ENCODE peak calls at places on chromosomes 13 and 19, in four cellular contexts. T is K562, Q is GM12878, X is HepG2. V is an unnamed sample.

GRCh38 chr13:97944396-97945029 is 9.0 kb upstream of the IPO5 start:
- DNase-seq in T (no peak), Q (no peak), X (no peak), V (no peak)

GRCh38 chr19:17314007-17314589 is 4.7 kb downstream of the DDA1 start:
- DNase-seq in Q (no peak), T (no peak), X (no peak), V (no peak)

GRCh38 chr19:41330946-41331678 is 21.1 kb downstream of the CCDC97 start:
- DNase-seq in T (no peak), Q (no peak), X (no peak), V (no peak)

GRCh38 chr19:409006-409514 is at the start of gene C2CD4C:
- DNase-seq in Q (no peak), T (peak; percentile 68), X (no peak), V (no peak)

GRCh38 chr13:28147489-28147888 is 9.1 kb downstream of the PAN3 start:
- DNase-seq in X (no peak), T (no peak), Q (no peak), V (no peak)

GRCh38 chr13:103883152-103883551 is 816.9 kb upstream of the SLC10A2 start:
- DNase-seq in Q (no peak), T (no peak), X (peak; percentile 81), V (peak; percentile 90)

GRCh38 chr13:106101201-106101600 is 434.3 kb downstream of the EFNB2 start:
- DNase-seq in T (no peak), Q (no peak), X (no peak), V (no peak)

GRCh38 chr19:47097396-47098217 is 16.0 kb downstream of the ZC3H4 start:
- DNase-seq in X (no peak), Q (no peak), T (no peak), V (no peak)

GRCh38 chr13:76168661-76169060 is 532.5 kb downstream of the LMO7 start:
- DNase-seq in T (no peak), X (no peak), Q (no peak), V (no peak)

GRCh38 chr13:83752141-83752540 is 130.1 kb downstream of the SLITRK1 start:
- DNase-seq in T (no peak), X (peak; percentile 16), Q (no peak), V (no peak)

GRCh38 chr19:16589917-16590316 is 17.7 kb upstream of the SLC35E1 start:
- DNase-seq in X (no peak), T (no peak), Q (no peak), V (no peak)

GRCh38 chr19:34171539-34171876 is 796 bp upstream of the LSM14A start:
- DNase-seq in X (no peak), Q (peak; percentile 51), T (peak; percentile 54), V (no peak)

GRCh38 chr19:1725100-1726064 is 27.9 kb upstream of the ONECUT3 start:
- DNase-seq in T (peak; percentile 100), X (peak; percentile 25), Q (no peak), V (no peak)

GRCh38 chr13:97344250-97345175 is 89.5 kb upstream of the RAP2A start:
- DNase-seq in T (peak; percentile 22), X (peak; percentile 62), Q (no peak), V (peak; percentile 49)

GRCh38 chr13:78160793-78161192 is 242.2 kb upstream of the EDNRB start:
- DNase-seq in X (no peak), T (no peak), Q (no peak), V (no peak)

GRCh38 chr19:14411161-14411560 is 8.0 kb downstream of the DDX39A start:
- DNase-seq in T (no peak), X (no peak), Q (no peak), V (no peak)

GRCh38 chr19:56272448-56272847 is at the start of gene EDDM13:
- DNase-seq in T (no peak), X (no peak), Q (no peak), V (no peak)

GRCh38 chr19:802497-802887 is 5.2 kb downstream of the PTBP1 start:
- DNase-seq in X (no peak), Q (no peak), T (no peak), V (no peak)

GRCh38 chr19:19485161-19485997 is 30.0 kb downstream of the TSSK6 start:
- DNase-seq in T (no peak), Q (no peak), X (no peak), V (no peak)

GRCh38 chr19:1825909-1826556 is 14.0 kb upstream of the ATP8B3 start:
- DNase-seq in Q (no peak), T (peak; percentile 91), X (peak; percentile 48), V (no peak)

GRCh38 chr13:48443442-48444208 is 30.7 kb upstream of the LPAR6 start:
- DNase-seq in Q (no peak), T (no peak), X (no peak), V (no peak)

GRCh38 chr13:109494955-109495354 is 291.4 kb downstream of the IRS2 start:
- DNase-seq in Q (no peak), T (no peak), X (no peak), V (no peak)

GRCh38 chr13:31038834-31039552 is 106.5 kb downstream of the TEX26 start:
- DNase-seq in Q (peak; percentile 84), X (no peak), T (no peak), V (no peak)

GRCh38 chr19:719081-719512 is 10.4 kb downstream of the PALM start:
- DNase-seq in T (peak; percentile 38), X (peak; percentile 39), Q (no peak), V (no peak)

GRCh38 chr19:35513231-35513974 is at the start of gene DMKN:
- DNase-seq in T (peak; percentile 64), Q (no peak), X (peak; percentile 22), V (peak; percentile 15)

GRCh38 chr13:109274188-109274821 is 512.1 kb downstream of the IRS2 start:
- DNase-seq in X (no peak), T (no peak), Q (no peak), V (no peak)

GRCh38 chr13:110340812-110341444 is 33.8 kb downstream of the COL4A2 start:
- DNase-seq in X (no peak), T (no peak), Q (no peak), V (no peak)

GRCh38 chr13:101751488-101751887 is 299.0 kb downstream of the ITGBL1 start:
- DNase-seq in T (no peak), X (no peak), Q (no peak), V (no peak)

GRCh38 chr13:25237083-25237482 is 50.2 kb downstream of the MTMR6 start:
- DNase-seq in T (no peak), Q (no peak), X (no peak), V (no peak)

GRCh38 chr13:91017031-91017668 is 330.3 kb upstream of the MIR17HG start:
- DNase-seq in Q (peak; percentile 9), X (no peak), T (peak; percentile 91), V (peak; percentile 34)

GRCh38 chr19:58252102-58252685 is 23.5 kb downstream of the ZNF544 start:
- DNase-seq in Q (no peak), T (no peak), X (no peak), V (no peak)

GRCh38 chr19:1252818-1253513 is 4.6 kb downstream of the MIDN start:
- DNase-seq in Q (no peak), T (peak; percentile 72), X (peak; percentile 82), V (no peak)

GRCh38 chr13:98856983-98857382 is 104.5 kb upstream of the SLC15A1 start:
- DNase-seq in T (no peak), X (no peak), Q (no peak), V (no peak)

GRCh38 chr13:97367427-97367826 is 66.5 kb upstream of the RAP2A start:
- DNase-seq in X (no peak), Q (no peak), T (no peak), V (no peak)

GRCh38 chr19:50432221-50432626 is 468 bp upstream of the MYBPC2 start:
- DNase-seq in Q (no peak), T (no peak), X (no peak), V (no peak)

GRCh38 chr19:31338069-31338767 is 11.0 kb downstream of the TSHZ3 start:
- DNase-seq in X (peak; percentile 18), T (peak; percentile 56), Q (no peak), V (no peak)

GRCh38 chr13:76884571-76885202 is 1.5 kb downstream of the KCTD12 start:
- DNase-seq in X (no peak), T (peak; percentile 7), Q (no peak), V (no peak)

GRCh38 chr13:41931337-41931736 is 29.6 kb downstream of the VWA8 start:
- DNase-seq in X (no peak), T (no peak), Q (no peak), V (no peak)

GRCh38 chr19:33379151-33379829 is 5.8 kb downstream of the CEBPG start:
- DNase-seq in T (no peak), X (no peak), Q (no peak), V (no peak)

GRCh38 chr19:6589711-6590457 is 1.1 kb downstream of the CD70 start:
- DNase-seq in Q (no peak), T (no peak), X (no peak), V (no peak)
- TF ChIP-seq ZBTB33 in Q (no peak), T (no peak), X (no peak), V (no peak)

DNA sequence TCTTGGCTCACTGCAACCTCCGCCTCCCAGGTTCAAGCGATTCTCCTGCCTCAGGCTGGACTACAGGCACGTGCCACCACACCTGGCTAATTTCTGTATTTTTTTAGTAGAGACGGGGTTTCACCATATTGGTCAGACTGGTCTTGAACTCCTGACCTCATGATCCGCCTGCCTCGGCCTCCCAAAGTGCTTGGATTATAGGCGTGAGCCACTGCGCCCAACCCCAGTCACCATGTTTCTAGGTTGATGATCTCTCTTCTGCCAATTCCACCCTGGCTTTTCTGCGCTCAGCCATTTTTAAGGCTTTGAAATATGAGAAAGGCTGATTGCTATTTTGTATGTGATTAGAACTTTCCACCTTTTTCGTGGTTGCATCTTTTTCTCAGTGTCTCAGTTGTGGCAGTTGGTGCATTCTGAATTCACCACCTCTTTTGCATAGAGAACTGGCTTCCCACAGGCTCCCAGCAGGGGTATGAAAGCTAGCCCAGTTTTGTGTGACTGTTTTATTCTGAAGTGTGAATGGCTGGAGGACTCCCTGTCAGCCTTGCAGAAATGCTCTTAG is 15.5 kb downstream of the CEACAM1 start:
- DNase-seq in Q (peak; percentile 71), X (no peak), T (no peak), V (no peak)
- TF ChIP-seq SRF in Q (no peak), X (no peak), T (no peak), V (no peak)

GRCh38 chr13:114097893-114098688 is 34.3 kb downstream of the RASA3 start:
- DNase-seq in Q (no peak), X (no peak), T (no peak), V (no peak)
- TF ChIP-seq ZBTB33 in Q (no peak), X (no peak), T (no peak), V (no peak)

DNA sequence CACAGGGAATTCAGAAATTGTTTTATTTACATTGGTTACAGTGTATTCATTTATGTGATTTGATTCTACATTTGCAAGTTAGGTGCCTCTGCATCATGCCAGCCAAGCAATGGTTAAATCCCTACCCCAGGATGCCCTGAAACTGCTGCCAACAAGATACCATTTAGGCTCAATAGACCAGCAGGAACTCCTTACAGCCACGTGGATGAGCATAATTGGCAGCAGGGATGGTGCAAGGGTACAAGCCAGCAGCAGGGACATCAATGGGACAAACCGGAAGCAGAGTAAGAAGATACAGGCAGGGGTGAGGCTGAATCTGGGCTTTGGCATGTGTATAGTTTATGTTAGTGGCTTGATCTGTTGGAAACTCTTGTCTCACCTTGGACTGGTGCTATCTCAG is 72.3 kb upstream of the NBEA start:
- DNase-seq in T (no peak), X (no peak), Q (no peak), V (no peak)
- TF ChIP-seq SRF in T (no peak), X (no peak), Q (no peak), V (no peak)

V was measured in HCT116.